ENCODE peak calls at places on chromosome 21, in nine cellular contexts. One of them, this sample, is unnamed.

GRCh38 chr21:27326293-27326692 is 359.4 kb upstream of the ADAMTS5 start:
- DNase-seq in GM23248: no peak
- DNase-seq in neural progenitor cell: no peak
- DNase-seq in MM.1S: no peak
- DNase-seq in PC-3: peak; percentile 25
- DNase-seq in GM23338: no peak
- DNase-seq in HCT116: no peak
- DNase-seq in hepatocyte: no peak
- DNase-seq in SK-N-SH: no peak
- DNase-seq in this sample: no peak

GRCh38 chr21:15932681-15933200 is 203.0 kb downstream of the USP25 start:
- DNase-seq in GM23248: no peak
- DNase-seq in neural progenitor cell: no peak
- DNase-seq in MM.1S: no peak
- DNase-seq in PC-3: no peak
- DNase-seq in GM23338: no peak
- DNase-seq in HCT116: no peak
- DNase-seq in hepatocyte: peak; percentile 10
- DNase-seq in SK-N-SH: no peak
- DNase-seq in this sample: no peak

GRCh38 chr21:30268608-30269197 is 14.0 kb downstream of the KRTAP24-1 start:
- DNase-seq in GM23248: peak; percentile 2
- DNase-seq in neural progenitor cell: peak; percentile 71
- DNase-seq in MM.1S: peak; percentile 34
- DNase-seq in PC-3: peak; percentile 35
- DNase-seq in GM23338: peak; percentile 83
- DNase-seq in HCT116: no peak
- DNase-seq in hepatocyte: peak; percentile 23
- DNase-seq in SK-N-SH: peak; percentile 5
- DNase-seq in this sample: peak; percentile 8

GRCh38 chr21:39968010-39968409 is 100.8 kb downstream of the PCP4 start:
- DNase-seq in GM23248: no peak
- DNase-seq in neural progenitor cell: no peak
- DNase-seq in MM.1S: peak; percentile 64
- DNase-seq in PC-3: no peak
- DNase-seq in GM23338: peak; percentile 65
- DNase-seq in HCT116: no peak
- DNase-seq in hepatocyte: no peak
- DNase-seq in SK-N-SH: no peak
- DNase-seq in this sample: no peak

GRCh38 chr21:46139686-46140085 is 15.7 kb downstream of the FTCD start:
- DNase-seq in GM23248: no peak
- DNase-seq in neural progenitor cell: no peak
- DNase-seq in MM.1S: no peak
- DNase-seq in PC-3: no peak
- DNase-seq in GM23338: no peak
- DNase-seq in HCT116: no peak
- DNase-seq in hepatocyte: no peak
- DNase-seq in SK-N-SH: no peak
- DNase-seq in this sample: no peak

GRCh38 chr21:31543191-31543590 is 116.3 kb upstream of the SOD1 start:
- DNase-seq in GM23248: no peak
- DNase-seq in neural progenitor cell: no peak
- DNase-seq in MM.1S: no peak
- DNase-seq in PC-3: no peak
- DNase-seq in GM23338: no peak
- DNase-seq in HCT116: no peak
- DNase-seq in hepatocyte: no peak
- DNase-seq in SK-N-SH: no peak
- DNase-seq in this sample: no peak

GRCh38 chr21:35198004-35198403 is 148.9 kb upstream of the RUNX1 start:
- DNase-seq in GM23248: peak; percentile 96
- DNase-seq in neural progenitor cell: no peak
- DNase-seq in MM.1S: no peak
- DNase-seq in PC-3: peak; percentile 99
- DNase-seq in GM23338: no peak
- DNase-seq in HCT116: peak; percentile 64
- DNase-seq in hepatocyte: peak; percentile 39
- DNase-seq in SK-N-SH: no peak
- DNase-seq in this sample: no peak

GRCh38 chr21:19807231-19807630 is 1191.0 kb upstream of the NCAM2 start:
- DNase-seq in GM23248: no peak
- DNase-seq in neural progenitor cell: no peak
- DNase-seq in MM.1S: no peak
- DNase-seq in PC-3: no peak
- DNase-seq in GM23338: no peak
- DNase-seq in HCT116: no peak
- DNase-seq in hepatocyte: no peak
- DNase-seq in SK-N-SH: no peak
- DNase-seq in this sample: no peak

GRCh38 chr21:43287111-43287973 is 118.5 kb downstream of the CRYAA start:
- DNase-seq in GM23248: no peak
- DNase-seq in neural progenitor cell: no peak
- DNase-seq in MM.1S: no peak
- DNase-seq in PC-3: peak; percentile 87
- DNase-seq in GM23338: no peak
- DNase-seq in HCT116: no peak
- DNase-seq in hepatocyte: no peak
- DNase-seq in SK-N-SH: no peak
- DNase-seq in this sample: no peak

GRCh38 chr21:19684328-19684727 is 1280.7 kb upstream of the TMPRSS15 start:
- DNase-seq in GM23248: no peak
- DNase-seq in neural progenitor cell: peak; percentile 32
- DNase-seq in MM.1S: no peak
- DNase-seq in PC-3: no peak
- DNase-seq in GM23338: no peak
- DNase-seq in HCT116: no peak
- DNase-seq in hepatocyte: no peak
- DNase-seq in SK-N-SH: peak; percentile 0
- DNase-seq in this sample: no peak

GRCh38 chr21:17610862-17611261 is 1.8 kb downstream of the BTG3 start:
- DNase-seq in GM23248: peak; percentile 54
- DNase-seq in neural progenitor cell: no peak
- DNase-seq in MM.1S: no peak
- DNase-seq in PC-3: no peak
- DNase-seq in GM23338: no peak
- DNase-seq in HCT116: no peak
- DNase-seq in hepatocyte: peak; percentile 36
- DNase-seq in SK-N-SH: peak; percentile 27
- DNase-seq in this sample: peak; percentile 15

GRCh38 chr21:27077501-27077900 is 110.6 kb upstream of the ADAMTS5 start:
- DNase-seq in GM23248: peak; percentile 64
- DNase-seq in neural progenitor cell: no peak
- DNase-seq in MM.1S: no peak
- DNase-seq in PC-3: no peak
- DNase-seq in GM23338: no peak
- DNase-seq in HCT116: no peak
- DNase-seq in hepatocyte: no peak
- DNase-seq in SK-N-SH: no peak
- DNase-seq in this sample: no peak

GRCh38 chr21:30480145-30480544 is at the start of gene KRTAP19-1:
- DNase-seq in GM23248: no peak
- DNase-seq in neural progenitor cell: no peak
- DNase-seq in MM.1S: no peak
- DNase-seq in PC-3: no peak
- DNase-seq in GM23338: no peak
- DNase-seq in HCT116: no peak
- DNase-seq in hepatocyte: no peak
- DNase-seq in SK-N-SH: no peak
- DNase-seq in this sample: no peak

GRCh38 chr21:35508389-35508888 is 459.3 kb upstream of the RUNX1 start:
- DNase-seq in GM23248: peak; percentile 83
- DNase-seq in neural progenitor cell: peak; percentile 69
- DNase-seq in MM.1S: no peak
- DNase-seq in PC-3: peak; percentile 92
- DNase-seq in GM23338: peak; percentile 85
- DNase-seq in HCT116: peak; percentile 58
- DNase-seq in hepatocyte: peak; percentile 37
- DNase-seq in SK-N-SH: no peak
- DNase-seq in this sample: peak; percentile 17

GRCh38 chr21:37684577-37684976 is 231.7 kb downstream of the KCNJ6 start:
- DNase-seq in GM23248: no peak
- DNase-seq in neural progenitor cell: no peak
- DNase-seq in MM.1S: no peak
- DNase-seq in PC-3: no peak
- DNase-seq in GM23338: no peak
- DNase-seq in HCT116: no peak
- DNase-seq in hepatocyte: no peak
- DNase-seq in SK-N-SH: no peak
- DNase-seq in this sample: no peak
- H3K4me3 ChIP-seq in GM23248: no peak overlapping the region
- H3K4me3 ChIP-seq in neural progenitor cell: no peak overlapping the region
- H3K4me3 ChIP-seq in MM.1S: no peak overlapping the region
- H3K4me3 ChIP-seq in PC-3: no peak overlapping the region
- H3K4me3 ChIP-seq in GM23338: no peak overlapping the region
- H3K4me3 ChIP-seq in HCT116: no peak overlapping the region
- H3K4me3 ChIP-seq in hepatocyte: no peak overlapping the region
- H3K4me3 ChIP-seq in SK-N-SH: no peak overlapping the region
- H3K4me3 ChIP-seq in this sample: no peak overlapping the region

DNA sequence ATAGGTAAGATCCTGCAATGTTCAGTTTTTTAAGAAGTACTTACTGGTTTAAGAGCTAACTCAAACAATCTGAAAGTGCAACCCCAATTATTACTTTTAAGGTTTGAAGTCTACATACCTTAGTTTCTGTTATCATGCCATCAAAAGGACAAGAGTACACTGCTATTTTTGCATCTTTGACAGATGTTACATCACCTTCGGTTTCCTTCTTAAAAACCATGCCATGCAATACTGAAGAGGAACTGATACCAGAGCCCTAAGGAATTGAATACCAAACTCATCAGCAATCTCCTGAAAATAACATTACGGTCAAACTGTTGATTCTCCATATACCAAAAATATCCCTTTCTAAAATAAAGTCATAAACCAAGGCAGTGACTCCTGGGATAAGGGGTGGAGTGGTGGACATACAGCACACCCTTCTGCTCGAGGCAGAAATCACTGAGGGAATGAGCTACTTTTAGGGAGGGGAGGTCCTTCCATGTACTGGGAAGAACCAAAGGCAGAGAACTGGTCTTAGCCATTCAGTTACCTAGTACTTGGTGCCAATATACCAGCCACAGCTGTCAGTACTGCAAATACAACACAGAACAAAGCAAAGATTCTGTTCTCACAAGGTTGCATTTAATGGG is 8.5 kb downstream of the CCT8 start:
- DNase-seq in GM23248: no peak
- DNase-seq in neural progenitor cell: no peak
- DNase-seq in MM.1S: peak; percentile 70
- DNase-seq in PC-3: no peak
- DNase-seq in GM23338: no peak
- DNase-seq in HCT116: no peak
- DNase-seq in hepatocyte: no peak
- DNase-seq in SK-N-SH: no peak
- DNase-seq in this sample: peak; percentile 18
- TF ChIP-seq EZH2phosphoT487 in GM23248: no peak
- TF ChIP-seq EZH2phosphoT487 in neural progenitor cell: no peak
- TF ChIP-seq EZH2phosphoT487 in MM.1S: no peak
- TF ChIP-seq EZH2phosphoT487 in PC-3: no peak
- TF ChIP-seq EZH2phosphoT487 in GM23338: no peak
- TF ChIP-seq EZH2phosphoT487 in HCT116: no peak
- TF ChIP-seq EZH2phosphoT487 in hepatocyte: no peak
- TF ChIP-seq EZH2phosphoT487 in SK-N-SH: no peak
- TF ChIP-seq EZH2phosphoT487 in this sample: no peak

GRCh38 chr21:41500931-41501381 is 7.0 kb downstream of the TMPRSS2 start:
- DNase-seq in GM23248: no peak
- DNase-seq in neural progenitor cell: no peak
- DNase-seq in MM.1S: no peak
- DNase-seq in PC-3: no peak
- DNase-seq in GM23338: no peak
- DNase-seq in HCT116: no peak
- DNase-seq in hepatocyte: peak; percentile 44
- DNase-seq in SK-N-SH: no peak
- DNase-seq in this sample: no peak
- H3K4me3 ChIP-seq in GM23248: no peak overlapping the region
- H3K4me3 ChIP-seq in neural progenitor cell: no peak overlapping the region
- H3K4me3 ChIP-seq in MM.1S: no peak overlapping the region
- H3K4me3 ChIP-seq in PC-3: no peak overlapping the region
- H3K4me3 ChIP-seq in GM23338: no peak overlapping the region
- H3K4me3 ChIP-seq in HCT116: no peak overlapping the region
- H3K4me3 ChIP-seq in hepatocyte: no peak overlapping the region
- H3K4me3 ChIP-seq in SK-N-SH: no peak overlapping the region
- H3K4me3 ChIP-seq in this sample: no peak overlapping the region

GRCh38 chr21:32887026-32887425 is 115.5 kb upstream of the PAXBP1 start:
- DNase-seq in GM23248: no peak
- DNase-seq in neural progenitor cell: no peak
- DNase-seq in MM.1S: no peak
- DNase-seq in PC-3: no peak
- DNase-seq in GM23338: no peak
- DNase-seq in HCT116: no peak
- DNase-seq in hepatocyte: no peak
- DNase-seq in SK-N-SH: no peak
- DNase-seq in this sample: no peak

GRCh38 chr21:32886339-32886738 is 114.8 kb upstream of the PAXBP1 start:
- DNase-seq in GM23248: no peak
- DNase-seq in neural progenitor cell: no peak
- DNase-seq in MM.1S: peak; percentile 82
- DNase-seq in PC-3: peak; percentile 9
- DNase-seq in GM23338: no peak
- DNase-seq in HCT116: no peak
- DNase-seq in hepatocyte: no peak
- DNase-seq in SK-N-SH: no peak
- DNase-seq in this sample: no peak

GRCh38 chr21:32881458-32881857 is 109.9 kb upstream of the PAXBP1 start:
- DNase-seq in GM23248: no peak
- DNase-seq in neural progenitor cell: no peak
- DNase-seq in MM.1S: no peak
- DNase-seq in PC-3: no peak
- DNase-seq in GM23338: no peak
- DNase-seq in HCT116: no peak
- DNase-seq in hepatocyte: no peak
- DNase-seq in SK-N-SH: no peak
- DNase-seq in this sample: no peak

GRCh38 chr21:32888971-32889370 is 117.4 kb upstream of the PAXBP1 start:
- DNase-seq in GM23248: peak; percentile 32
- DNase-seq in neural progenitor cell: no peak
- DNase-seq in MM.1S: no peak
- DNase-seq in PC-3: no peak
- DNase-seq in GM23338: peak; percentile 8
- DNase-seq in HCT116: no peak
- DNase-seq in hepatocyte: no peak
- DNase-seq in SK-N-SH: no peak
- DNase-seq in this sample: no peak

GRCh38 chr21:32884062-32884461 is 112.5 kb upstream of the PAXBP1 start:
- DNase-seq in GM23248: no peak
- DNase-seq in neural progenitor cell: no peak
- DNase-seq in MM.1S: no peak
- DNase-seq in PC-3: no peak
- DNase-seq in GM23338: peak; percentile 59
- DNase-seq in HCT116: peak; percentile 0
- DNase-seq in hepatocyte: no peak
- DNase-seq in SK-N-SH: no peak
- DNase-seq in this sample: no peak
- TF ChIP-seq EZH2phosphoT487 in GM23248: no peak
- TF ChIP-seq EZH2phosphoT487 in neural progenitor cell: no peak
- TF ChIP-seq EZH2phosphoT487 in MM.1S: no peak
- TF ChIP-seq EZH2phosphoT487 in PC-3: no peak
- TF ChIP-seq EZH2phosphoT487 in GM23338: no peak
- TF ChIP-seq EZH2phosphoT487 in HCT116: no peak
- TF ChIP-seq EZH2phosphoT487 in hepatocyte: no peak
- TF ChIP-seq EZH2phosphoT487 in SK-N-SH: no peak
- TF ChIP-seq EZH2phosphoT487 in this sample: no peak

This sample was measured in OCI-LY7.